ENCODE peak calls at places on chromosomes 6 and 20, in six cellular contexts. One of them, this sample, is unnamed. For H3K4me1, the result is how much of the 10 kb centered on the place peaks cover.

GRCh38 chr6:139330271-139330670 is 38.5 kb upstream of the TXLNB start:
- DNase-seq in upper lobe of left lung: no peak
- DNase-seq in esophagus squamous epithelium: no peak
- DNase-seq in neural progenitor cell: no peak
- DNase-seq in tibial artery: no peak
- DNase-seq in heart right ventricle: no peak
- DNase-seq in this sample: peak

GRCh38 chr6:136990754-136991153 is 54.0 kb downstream of the IL20RA start:
- DNase-seq in esophagus squamous epithelium: no peak
- DNase-seq in neural progenitor cell: peak
- DNase-seq in heart right ventricle: no peak
- DNase-seq in tibial artery: no peak
- DNase-seq in upper lobe of left lung: no peak
- DNase-seq in this sample: no peak

GRCh38 chr20:62319346-62319909 is 16.6 kb downstream of the ADRM1 start:
- DNase-seq in heart right ventricle: peak
- DNase-seq in esophagus squamous epithelium: no peak
- DNase-seq in tibial artery: no peak
- DNase-seq in upper lobe of left lung: no peak
- DNase-seq in neural progenitor cell: no peak
- DNase-seq in this sample: no peak

GRCh38 chr20:61556116-61556515 is 304.1 kb downstream of the CDH4 start:
- DNase-seq in tibial artery: no peak
- DNase-seq in neural progenitor cell: no peak
- DNase-seq in esophagus squamous epithelium: no peak
- DNase-seq in heart right ventricle: no peak
- DNase-seq in upper lobe of left lung: no peak
- DNase-seq in this sample: no peak

GRCh38 chr6:140921366-140922226 is 1211.1 kb upstream of the GJE1 start:
- DNase-seq in tibial artery: no peak
- DNase-seq in upper lobe of left lung: no peak
- DNase-seq in neural progenitor cell: peak
- DNase-seq in esophagus squamous epithelium: no peak
- DNase-seq in heart right ventricle: no peak
- DNase-seq in this sample: peak

GRCh38 chr6:12049165-12049564 is 37.1 kb downstream of the HIVEP1 start:
- DNase-seq in tibial artery: no peak
- DNase-seq in upper lobe of left lung: no peak
- DNase-seq in heart right ventricle: no peak
- DNase-seq in neural progenitor cell: no peak
- DNase-seq in esophagus squamous epithelium: no peak
- DNase-seq in this sample: no peak

GRCh38 chr6:106287215-106287614 is 38.3 kb downstream of the ATG5 start:
- DNase-seq in esophagus squamous epithelium: no peak
- DNase-seq in upper lobe of left lung: no peak
- DNase-seq in heart right ventricle: no peak
- DNase-seq in neural progenitor cell: no peak
- DNase-seq in tibial artery: no peak
- DNase-seq in this sample: peak

GRCh38 chr6:113050979-113051378 is 703.8 kb downstream of the RFPL4B start:
- DNase-seq in neural progenitor cell: peak
- DNase-seq in heart right ventricle: no peak
- DNase-seq in upper lobe of left lung: no peak
- DNase-seq in esophagus squamous epithelium: no peak
- DNase-seq in tibial artery: no peak
- DNase-seq in this sample: no peak

GRCh38 chr20:49614338-49615050 is 46.6 kb upstream of the PTGIS start:
- DNase-seq in esophagus squamous epithelium: no peak
- DNase-seq in upper lobe of left lung: no peak
- DNase-seq in neural progenitor cell: no peak
- DNase-seq in tibial artery: no peak
- DNase-seq in heart right ventricle: no peak
- DNase-seq in this sample: peak

GRCh38 chr6:53517021-53517420 is 27.9 kb downstream of the GCLC start:
- DNase-seq in neural progenitor cell: no peak
- DNase-seq in esophagus squamous epithelium: no peak
- DNase-seq in upper lobe of left lung: no peak
- DNase-seq in heart right ventricle: no peak
- DNase-seq in tibial artery: no peak
- DNase-seq in this sample: peak

GRCh38 chr20:50691585-50692552 is 527 bp upstream of the RIPOR3 start:
- DNase-seq in neural progenitor cell: peak
- DNase-seq in heart right ventricle: no peak
- DNase-seq in upper lobe of left lung: no peak
- DNase-seq in tibial artery: no peak
- DNase-seq in esophagus squamous epithelium: no peak
- DNase-seq in this sample: no peak

GRCh38 chr20:21397341-21398108 is at the start of gene NKX2-4:
- DNase-seq in upper lobe of left lung: no peak
- DNase-seq in tibial artery: no peak
- DNase-seq in neural progenitor cell: peak
- DNase-seq in esophagus squamous epithelium: no peak
- DNase-seq in heart right ventricle: no peak
- DNase-seq in this sample: no peak

GRCh38 chr20:32828029-32828666 is 8.4 kb downstream of the MAPRE1 start:
- DNase-seq in neural progenitor cell: no peak
- DNase-seq in esophagus squamous epithelium: no peak
- DNase-seq in upper lobe of left lung: no peak
- DNase-seq in heart right ventricle: no peak
- DNase-seq in tibial artery: no peak
- DNase-seq in this sample: no peak

GRCh38 chr6:28583463-28583862 is 57.8 kb downstream of the GPX5 start:
- DNase-seq in upper lobe of left lung: no peak
- DNase-seq in neural progenitor cell: no peak
- DNase-seq in tibial artery: no peak
- DNase-seq in esophagus squamous epithelium: no peak
- DNase-seq in heart right ventricle: no peak
- DNase-seq in this sample: no peak

GRCh38 chr6:169269180-169270076 is 15.8 kb upstream of the THBS2 start:
- DNase-seq in heart right ventricle: no peak
- DNase-seq in tibial artery: no peak
- DNase-seq in neural progenitor cell: no peak
- DNase-seq in esophagus squamous epithelium: no peak
- DNase-seq in upper lobe of left lung: no peak
- DNase-seq in this sample: no peak

GRCh38 chr6:14384175-14384949 is 266.8 kb downstream of the CD83 start:
- DNase-seq in tibial artery: no peak
- DNase-seq in heart right ventricle: no peak
- DNase-seq in upper lobe of left lung: no peak
- DNase-seq in neural progenitor cell: peak
- DNase-seq in esophagus squamous epithelium: no peak
- DNase-seq in this sample: no peak

GRCh38 chr20:53739799-53740785 is 146.5 kb upstream of the ZNF217 start:
- DNase-seq in heart right ventricle: no peak
- DNase-seq in neural progenitor cell: no peak
- DNase-seq in upper lobe of left lung: no peak
- DNase-seq in esophagus squamous epithelium: no peak
- DNase-seq in tibial artery: no peak
- DNase-seq in this sample: peak
- H3K4me1 ChIP-seq in heart right ventricle: under half
- H3K4me1 ChIP-seq in neural progenitor cell: half or more
- H3K4me1 ChIP-seq in upper lobe of left lung: under half
- H3K4me1 ChIP-seq in esophagus squamous epithelium: under half
- H3K4me1 ChIP-seq in tibial artery: under half
- H3K4me1 ChIP-seq in this sample: under half

GRCh38 chr20:41054463-41055230 is 26.0 kb downstream of the TOP1 start:
- DNase-seq in tibial artery: no peak
- DNase-seq in neural progenitor cell: no peak
- DNase-seq in esophagus squamous epithelium: no peak
- DNase-seq in heart right ventricle: no peak
- DNase-seq in upper lobe of left lung: no peak
- DNase-seq in this sample: peak

GRCh38 chr20:41052742-41053419 is 24.3 kb downstream of the TOP1 start:
- DNase-seq in neural progenitor cell: peak
- DNase-seq in heart right ventricle: no peak
- DNase-seq in upper lobe of left lung: no peak
- DNase-seq in tibial artery: no peak
- DNase-seq in esophagus squamous epithelium: no peak
- DNase-seq in this sample: peak

GRCh38 chr20:41058007-41058673 is 29.5 kb downstream of the TOP1 start:
- DNase-seq in upper lobe of left lung: peak
- DNase-seq in tibial artery: no peak
- DNase-seq in heart right ventricle: no peak
- DNase-seq in neural progenitor cell: no peak
- DNase-seq in esophagus squamous epithelium: no peak
- DNase-seq in this sample: no peak

GRCh38 chr20:41058674-41059008 is 30.0 kb downstream of the TOP1 start:
- DNase-seq in heart right ventricle: no peak
- DNase-seq in upper lobe of left lung: no peak
- DNase-seq in tibial artery: no peak
- DNase-seq in neural progenitor cell: no peak
- DNase-seq in esophagus squamous epithelium: no peak
- DNase-seq in this sample: no peak

DNA sequence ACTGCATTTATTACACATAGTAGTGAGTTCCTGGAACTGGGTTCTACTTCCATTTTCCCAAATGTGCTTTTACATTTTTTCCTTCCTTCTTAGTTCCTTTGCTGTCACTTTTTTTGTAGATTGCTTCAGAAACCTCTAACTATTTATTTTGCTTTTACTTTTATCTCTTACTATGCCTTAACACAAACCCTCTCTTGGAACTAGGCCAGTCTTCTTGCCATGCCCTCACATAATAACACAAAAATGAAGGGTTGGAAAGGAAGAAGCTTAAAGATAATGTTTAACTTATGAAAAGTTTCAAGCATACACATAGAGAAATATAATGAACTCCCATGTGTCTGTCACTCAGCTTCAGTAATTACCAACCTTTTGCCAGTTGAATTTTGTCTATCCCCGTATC is 27.1 kb downstream of the TOP1 start:
- DNase-seq in upper lobe of left lung: no peak
- DNase-seq in esophagus squamous epithelium: no peak
- DNase-seq in neural progenitor cell: no peak
- DNase-seq in tibial artery: no peak
- DNase-seq in heart right ventricle: no peak
- DNase-seq in this sample: no peak
- H3K4me1 ChIP-seq in upper lobe of left lung: half or more
- H3K4me1 ChIP-seq in esophagus squamous epithelium: under half
- H3K4me1 ChIP-seq in neural progenitor cell: under half
- H3K4me1 ChIP-seq in tibial artery: half or more
- H3K4me1 ChIP-seq in heart right ventricle: half or more
- H3K4me1 ChIP-seq in this sample: under half

GRCh38 chr6:111764238-111765182 is 108.7 kb downstream of the FYN start:
- DNase-seq in upper lobe of left lung: no peak
- DNase-seq in tibial artery: no peak
- DNase-seq in neural progenitor cell: peak
- DNase-seq in heart right ventricle: no peak
- DNase-seq in esophagus squamous epithelium: no peak
- DNase-seq in this sample: no peak
- H3K4me1 ChIP-seq in upper lobe of left lung: under half
- H3K4me1 ChIP-seq in tibial artery: under half
- H3K4me1 ChIP-seq in neural progenitor cell: under half
- H3K4me1 ChIP-seq in heart right ventricle: half or more
- H3K4me1 ChIP-seq in esophagus squamous epithelium: under half
- H3K4me1 ChIP-seq in this sample: under half

GRCh38 chr20:56631318-56631989 is 2.3 kb downstream of the TFAP2C start:
- DNase-seq in heart right ventricle: no peak
- DNase-seq in esophagus squamous epithelium: no peak
- DNase-seq in neural progenitor cell: peak
- DNase-seq in upper lobe of left lung: no peak
- DNase-seq in tibial artery: no peak
- DNase-seq in this sample: peak
- H3K4me1 ChIP-seq in heart right ventricle: under half
- H3K4me1 ChIP-seq in esophagus squamous epithelium: under half
- H3K4me1 ChIP-seq in neural progenitor cell: under half
- H3K4me1 ChIP-seq in upper lobe of left lung: under half
- H3K4me1 ChIP-seq in tibial artery: under half
- H3K4me1 ChIP-seq in this sample: under half

This sample was measured in trophoblast cell.